ENCODE peak calls at places on chromosomes 12 and 14, in ten cellular contexts. One of them, this sample, is unnamed.

GRCh38 chr12:92661269-92661668 is 41.5 kb upstream of the PLEKHG7 start:
- DNase-seq in prostate gland: no peak
- DNase-seq in heart right ventricle: no peak
- DNase-seq in AG04450: no peak
- DNase-seq in GM23338: no peak
- DNase-seq in stomach: no peak
- DNase-seq in A673: no peak
- DNase-seq in CD8-positive, alpha-beta T cell: no peak
- DNase-seq in adrenal gland: no peak
- DNase-seq in spleen: no peak
- DNase-seq in this sample: no peak

GRCh38 chr12:89019439-89020120 is 332.7 kb downstream of the DUSP6 start:
- DNase-seq in prostate gland: peak; percentile 71
- DNase-seq in heart right ventricle: peak; percentile 84
- DNase-seq in AG04450: peak; percentile 69
- DNase-seq in GM23338: peak; percentile 92
- DNase-seq in stomach: peak; percentile 84
- DNase-seq in A673: peak; percentile 98
- DNase-seq in CD8-positive, alpha-beta T cell: peak; percentile 49
- DNase-seq in adrenal gland: peak; percentile 78
- DNase-seq in spleen: peak; percentile 73
- DNase-seq in this sample: peak; percentile 90

GRCh38 chr14:54746019-54746418 is 156.6 kb downstream of the GCH1 start:
- DNase-seq in prostate gland: no peak
- DNase-seq in heart right ventricle: no peak
- DNase-seq in AG04450: no peak
- DNase-seq in GM23338: no peak
- DNase-seq in stomach: no peak
- DNase-seq in A673: no peak
- DNase-seq in CD8-positive, alpha-beta T cell: no peak
- DNase-seq in adrenal gland: no peak
- DNase-seq in spleen: no peak
- DNase-seq in this sample: no peak

GRCh38 chr12:1604464-1604863 is 10.1 kb upstream of the FBXL14 start:
- DNase-seq in prostate gland: no peak
- DNase-seq in heart right ventricle: no peak
- DNase-seq in AG04450: no peak
- DNase-seq in GM23338: no peak
- DNase-seq in stomach: no peak
- DNase-seq in A673: no peak
- DNase-seq in CD8-positive, alpha-beta T cell: no peak
- DNase-seq in adrenal gland: no peak
- DNase-seq in spleen: no peak
- DNase-seq in this sample: no peak

GRCh38 chr14:23294734-23295561 is 7.7 kb downstream of the PPP1R3E start:
- DNase-seq in prostate gland: no peak
- DNase-seq in heart right ventricle: peak; percentile 28
- DNase-seq in AG04450: no peak
- DNase-seq in GM23338: peak; percentile 75
- DNase-seq in stomach: peak; percentile 50
- DNase-seq in A673: peak; percentile 81
- DNase-seq in CD8-positive, alpha-beta T cell: peak; percentile 37
- DNase-seq in adrenal gland: peak; percentile 46
- DNase-seq in spleen: no peak
- DNase-seq in this sample: peak; percentile 61

GRCh38 chr14:105605501-105606304 is 79.3 kb downstream of the TMEM121 start:
- DNase-seq in prostate gland: no peak
- DNase-seq in heart right ventricle: no peak
- DNase-seq in AG04450: no peak
- DNase-seq in GM23338: no peak
- DNase-seq in stomach: no peak
- DNase-seq in A673: no peak
- DNase-seq in CD8-positive, alpha-beta T cell: no peak
- DNase-seq in adrenal gland: no peak
- DNase-seq in spleen: peak; percentile 56
- DNase-seq in this sample: no peak

GRCh38 chr14:66490143-66491111 is 4.3 kb downstream of the CCDC196 start:
- DNase-seq in prostate gland: no peak
- DNase-seq in heart right ventricle: no peak
- DNase-seq in AG04450: no peak
- DNase-seq in GM23338: no peak
- DNase-seq in stomach: no peak
- DNase-seq in A673: no peak
- DNase-seq in CD8-positive, alpha-beta T cell: no peak
- DNase-seq in adrenal gland: no peak
- DNase-seq in spleen: no peak
- DNase-seq in this sample: no peak

GRCh38 chr12:54208591-54208990 is 19.8 kb upstream of the SMUG1 start:
- DNase-seq in prostate gland: no peak
- DNase-seq in heart right ventricle: no peak
- DNase-seq in AG04450: no peak
- DNase-seq in GM23338: no peak
- DNase-seq in stomach: no peak
- DNase-seq in A673: no peak
- DNase-seq in CD8-positive, alpha-beta T cell: no peak
- DNase-seq in adrenal gland: no peak
- DNase-seq in spleen: no peak
- DNase-seq in this sample: no peak

DNA sequence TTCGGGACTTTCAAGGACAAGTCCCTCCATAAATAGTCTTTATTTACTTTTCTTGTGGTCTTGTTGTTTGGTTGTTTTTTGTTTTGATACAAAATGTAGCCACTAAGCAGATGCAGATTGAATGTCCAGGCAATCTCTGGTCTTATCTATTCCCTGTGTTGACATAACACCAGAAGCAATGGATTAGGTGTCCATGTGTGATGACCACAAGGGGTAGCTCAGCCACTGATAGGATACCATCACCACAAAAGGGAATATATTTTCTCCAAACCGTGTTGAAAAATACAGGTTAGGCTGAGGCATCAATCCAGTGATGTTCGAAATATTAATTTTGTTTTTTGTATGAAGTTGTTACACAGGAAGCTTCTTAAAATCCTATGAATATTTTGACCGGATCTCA is 196.3 kb downstream of the EPS8 start:
- DNase-seq in prostate gland: no peak
- DNase-seq in heart right ventricle: no peak
- DNase-seq in AG04450: no peak
- DNase-seq in GM23338: no peak
- DNase-seq in stomach: no peak
- DNase-seq in A673: no peak
- DNase-seq in CD8-positive, alpha-beta T cell: no peak
- DNase-seq in adrenal gland: no peak
- DNase-seq in spleen: no peak
- DNase-seq in this sample: peak; percentile 31
- TF ChIP-seq CTCF in prostate gland: no peak
- TF ChIP-seq CTCF in heart right ventricle: no peak
- TF ChIP-seq CTCF in AG04450: peak; percentile 32
- TF ChIP-seq CTCF in GM23338: peak; percentile 34
- TF ChIP-seq CTCF in stomach: no peak
- TF ChIP-seq CTCF in A673: peak; percentile 20
- TF ChIP-seq CTCF in CD8-positive, alpha-beta T cell: no peak
- TF ChIP-seq CTCF in adrenal gland: no peak
- TF ChIP-seq CTCF in spleen: no peak
- TF ChIP-seq CTCF in this sample: no peak

GRCh38 chr12:127930122-127930521 is 336.8 kb upstream of the TMEM132C start:
- DNase-seq in prostate gland: no peak
- DNase-seq in heart right ventricle: no peak
- DNase-seq in AG04450: no peak
- DNase-seq in GM23338: no peak
- DNase-seq in stomach: no peak
- DNase-seq in A673: no peak
- DNase-seq in CD8-positive, alpha-beta T cell: no peak
- DNase-seq in adrenal gland: no peak
- DNase-seq in spleen: no peak
- DNase-seq in this sample: no peak
- H3K27ac ChIP-seq in prostate gland: no peak overlapping the region
- H3K27ac ChIP-seq in heart right ventricle: no peak overlapping the region
- H3K27ac ChIP-seq in AG04450: no peak overlapping the region
- H3K27ac ChIP-seq in GM23338: no peak overlapping the region
- H3K27ac ChIP-seq in stomach: no peak overlapping the region
- H3K27ac ChIP-seq in A673: no peak overlapping the region
- H3K27ac ChIP-seq in CD8-positive, alpha-beta T cell: no peak overlapping the region
- H3K27ac ChIP-seq in adrenal gland: no peak overlapping the region
- H3K27ac ChIP-seq in spleen: no peak overlapping the region
- H3K27ac ChIP-seq in this sample: no peak overlapping the region

GRCh38 chr12:52049688-52050087 is 1.6 kb upstream of the NR4A1 start:
- DNase-seq in prostate gland: no peak
- DNase-seq in heart right ventricle: no peak
- DNase-seq in AG04450: no peak
- DNase-seq in GM23338: no peak
- DNase-seq in stomach: no peak
- DNase-seq in A673: no peak
- DNase-seq in CD8-positive, alpha-beta T cell: no peak
- DNase-seq in adrenal gland: no peak
- DNase-seq in spleen: no peak
- DNase-seq in this sample: no peak

GRCh38 chr12:52049286-52049685 is 2.0 kb upstream of the NR4A1 start:
- DNase-seq in prostate gland: no peak
- DNase-seq in heart right ventricle: no peak
- DNase-seq in AG04450: no peak
- DNase-seq in GM23338: no peak
- DNase-seq in stomach: no peak
- DNase-seq in A673: no peak
- DNase-seq in CD8-positive, alpha-beta T cell: no peak
- DNase-seq in adrenal gland: no peak
- DNase-seq in spleen: peak; percentile 54
- DNase-seq in this sample: no peak

GRCh38 chr12:52052471-52053186 is 1.4 kb downstream of the NR4A1 start:
- DNase-seq in prostate gland: peak; percentile 85
- DNase-seq in heart right ventricle: peak; percentile 50
- DNase-seq in AG04450: no peak
- DNase-seq in GM23338: peak; percentile 30
- DNase-seq in stomach: peak; percentile 77
- DNase-seq in A673: no peak
- DNase-seq in CD8-positive, alpha-beta T cell: no peak
- DNase-seq in adrenal gland: peak; percentile 47
- DNase-seq in spleen: no peak
- DNase-seq in this sample: peak; percentile 39

GRCh38 chr12:52050116-52050770 is 999 bp upstream of the NR4A1 start:
- DNase-seq in prostate gland: no peak
- DNase-seq in heart right ventricle: no peak
- DNase-seq in AG04450: no peak
- DNase-seq in GM23338: peak; percentile 68
- DNase-seq in stomach: peak; percentile 67
- DNase-seq in A673: no peak
- DNase-seq in CD8-positive, alpha-beta T cell: no peak
- DNase-seq in adrenal gland: peak; percentile 56
- DNase-seq in spleen: peak; percentile 79
- DNase-seq in this sample: peak; percentile 70

DNA sequence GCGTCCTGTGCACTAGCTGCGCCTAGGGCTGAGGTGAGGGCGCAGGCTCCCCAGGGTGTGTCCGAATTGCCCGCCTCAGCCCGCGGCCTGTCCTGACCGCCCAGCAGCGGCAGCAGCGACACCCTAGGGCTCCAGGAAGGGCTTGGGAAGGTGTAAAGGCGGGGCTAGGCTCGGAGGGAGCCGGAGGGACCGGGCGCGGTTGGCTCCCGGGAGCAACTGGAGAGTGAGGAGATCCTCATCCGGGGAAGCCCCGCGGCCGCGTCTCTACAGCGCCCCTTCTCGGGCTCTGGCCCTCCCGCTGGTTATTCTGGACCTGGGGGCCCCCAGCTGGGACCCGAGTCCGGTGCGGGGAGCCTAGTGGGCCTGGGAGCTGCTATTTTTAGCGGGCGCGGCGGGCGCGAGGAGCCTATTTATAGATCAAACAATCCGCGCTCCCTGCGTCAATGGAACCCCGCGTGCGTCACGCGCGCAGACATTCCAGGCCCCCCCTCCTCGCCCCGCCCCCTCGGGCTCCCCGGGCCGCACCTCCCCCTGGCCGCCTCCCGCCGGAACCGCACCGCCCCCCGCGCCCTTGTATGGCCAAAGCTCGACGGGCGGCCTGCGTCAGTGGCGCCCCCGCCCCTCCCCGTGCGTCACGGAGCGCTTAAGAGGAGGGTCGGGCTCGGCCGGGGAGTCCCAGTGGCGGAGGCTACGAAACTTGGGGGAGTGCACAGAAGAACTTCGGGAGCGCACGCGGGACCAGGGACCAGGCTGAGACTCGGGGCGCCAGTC is at the start of gene NR4A1:
- DNase-seq in prostate gland: peak; percentile 99
- DNase-seq in heart right ventricle: peak; percentile 99
- DNase-seq in AG04450: peak; percentile 88
- DNase-seq in GM23338: peak; percentile 93
- DNase-seq in stomach: peak; percentile 99
- DNase-seq in A673: peak; percentile 95
- DNase-seq in CD8-positive, alpha-beta T cell: peak; percentile 97
- DNase-seq in adrenal gland: peak; percentile 99
- DNase-seq in spleen: peak; percentile 98
- DNase-seq in this sample: peak; percentile 96
- TF ChIP-seq CTCF in prostate gland: peak; percentile 20
- TF ChIP-seq CTCF in heart right ventricle: no peak
- TF ChIP-seq CTCF in AG04450: no peak
- TF ChIP-seq CTCF in GM23338: no peak
- TF ChIP-seq CTCF in stomach: no peak
- TF ChIP-seq CTCF in A673: no peak
- TF ChIP-seq CTCF in CD8-positive, alpha-beta T cell: no peak
- TF ChIP-seq CTCF in adrenal gland: no peak
- TF ChIP-seq CTCF in spleen: no peak
- TF ChIP-seq CTCF in this sample: no peak

GRCh38 chr14:75298187-75298985 is 19.8 kb downstream of the FOS start:
- DNase-seq in prostate gland: no peak
- DNase-seq in heart right ventricle: no peak
- DNase-seq in AG04450: no peak
- DNase-seq in GM23338: no peak
- DNase-seq in stomach: peak; percentile 55
- DNase-seq in A673: peak; percentile 77
- DNase-seq in CD8-positive, alpha-beta T cell: no peak
- DNase-seq in adrenal gland: peak; percentile 65
- DNase-seq in spleen: peak; percentile 85
- DNase-seq in this sample: peak; percentile 40

GRCh38 chr14:75297417-75298040 is 18.9 kb downstream of the FOS start:
- DNase-seq in prostate gland: no peak
- DNase-seq in heart right ventricle: no peak
- DNase-seq in AG04450: no peak
- DNase-seq in GM23338: no peak
- DNase-seq in stomach: no peak
- DNase-seq in A673: no peak
- DNase-seq in CD8-positive, alpha-beta T cell: no peak
- DNase-seq in adrenal gland: no peak
- DNase-seq in spleen: no peak
- DNase-seq in this sample: no peak

GRCh38 chr14:75299064-75299463 is 20.4 kb downstream of the FOS start:
- DNase-seq in prostate gland: no peak
- DNase-seq in heart right ventricle: no peak
- DNase-seq in AG04450: no peak
- DNase-seq in GM23338: no peak
- DNase-seq in stomach: no peak
- DNase-seq in A673: peak; percentile 89
- DNase-seq in CD8-positive, alpha-beta T cell: no peak
- DNase-seq in adrenal gland: peak; percentile 64
- DNase-seq in spleen: no peak
- DNase-seq in this sample: peak; percentile 79

GRCh38 chr14:75301666-75302325 is 23.2 kb downstream of the FOS start:
- DNase-seq in prostate gland: no peak
- DNase-seq in heart right ventricle: no peak
- DNase-seq in AG04450: no peak
- DNase-seq in GM23338: no peak
- DNase-seq in stomach: no peak
- DNase-seq in A673: no peak
- DNase-seq in CD8-positive, alpha-beta T cell: no peak
- DNase-seq in adrenal gland: peak; percentile 55
- DNase-seq in spleen: no peak
- DNase-seq in this sample: peak; percentile 47

GRCh38 chr14:75299576-75299975 is 20.9 kb downstream of the FOS start:
- DNase-seq in prostate gland: no peak
- DNase-seq in heart right ventricle: no peak
- DNase-seq in AG04450: no peak
- DNase-seq in GM23338: no peak
- DNase-seq in stomach: no peak
- DNase-seq in A673: no peak
- DNase-seq in CD8-positive, alpha-beta T cell: no peak
- DNase-seq in adrenal gland: no peak
- DNase-seq in spleen: no peak
- DNase-seq in this sample: no peak
- H3K27ac ChIP-seq in prostate gland: no peak overlapping the region
- H3K27ac ChIP-seq in heart right ventricle: no peak overlapping the region
- H3K27ac ChIP-seq in AG04450: no peak overlapping the region
- H3K27ac ChIP-seq in GM23338: no peak overlapping the region
- H3K27ac ChIP-seq in stomach: no peak overlapping the region
- H3K27ac ChIP-seq in A673: peak overlapping the region; percentile 75
- H3K27ac ChIP-seq in CD8-positive, alpha-beta T cell: no peak overlapping the region
- H3K27ac ChIP-seq in adrenal gland: peak overlapping the region; percentile 34
- H3K27ac ChIP-seq in spleen: peak overlapping the region; percentile 87
- H3K27ac ChIP-seq in this sample: no peak overlapping the region